ENCODE peak calls at places on chromosomes 3 and 15, in six cellular contexts. One of them, this sample, is unnamed. For H3K9me3, the result is how much of the 10 kb centered on the place peaks cover.

GRCh38 chr15:83626171-83626802 is 27.6 kb upstream of the ADAMTSL3 start:
- DNase-seq in CD8-positive, alpha-beta T cell: no peak
- DNase-seq in lower lobe of right lung: no peak
- DNase-seq in A549: no peak
- DNase-seq in K562: no peak
- DNase-seq in ovary: no peak
- DNase-seq in this sample: no peak

GRCh38 chr3:66751842-66752241 is 246.3 kb upstream of the KBTBD8 start:
- DNase-seq in CD8-positive, alpha-beta T cell: no peak
- DNase-seq in lower lobe of right lung: no peak
- DNase-seq in A549: no peak
- DNase-seq in K562: no peak
- DNase-seq in ovary: no peak
- DNase-seq in this sample: no peak

GRCh38 chr3:129519896-129520440 is 8.5 kb upstream of the RHO start:
- DNase-seq in CD8-positive, alpha-beta T cell: no peak
- DNase-seq in lower lobe of right lung: no peak
- DNase-seq in A549: no peak
- DNase-seq in K562: no peak
- DNase-seq in ovary: no peak
- DNase-seq in this sample: no peak

GRCh38 chr3:30356901-30357753 is 249.3 kb upstream of the TGFBR2 start:
- DNase-seq in CD8-positive, alpha-beta T cell: no peak
- DNase-seq in lower lobe of right lung: no peak
- DNase-seq in A549: peak
- DNase-seq in K562: no peak
- DNase-seq in ovary: no peak
- DNase-seq in this sample: no peak

GRCh38 chr15:38002883-38003477 is 68.5 kb downstream of the TMCO5A start:
- DNase-seq in CD8-positive, alpha-beta T cell: no peak
- DNase-seq in lower lobe of right lung: peak
- DNase-seq in A549: peak
- DNase-seq in K562: no peak
- DNase-seq in ovary: no peak
- DNase-seq in this sample: no peak

GRCh38 chr15:40466426-40467259 is 4.1 kb upstream of the CHST14 start:
- DNase-seq in CD8-positive, alpha-beta T cell: no peak
- DNase-seq in lower lobe of right lung: no peak
- DNase-seq in A549: no peak
- DNase-seq in K562: no peak
- DNase-seq in ovary: no peak
- DNase-seq in this sample: no peak

GRCh38 chr3:125147491-125147820 is 65.1 kb downstream of the SLC12A8 start:
- DNase-seq in CD8-positive, alpha-beta T cell: no peak
- DNase-seq in lower lobe of right lung: no peak
- DNase-seq in A549: no peak
- DNase-seq in K562: no peak
- DNase-seq in ovary: no peak
- DNase-seq in this sample: no peak

GRCh38 chr15:68205949-68206539 is 912 bp upstream of the CALML4 start:
- DNase-seq in CD8-positive, alpha-beta T cell: no peak
- DNase-seq in lower lobe of right lung: peak
- DNase-seq in A549: no peak
- DNase-seq in K562: peak
- DNase-seq in ovary: no peak
- DNase-seq in this sample: no peak

GRCh38 chr3:105354429-105354828 is 12.3 kb upstream of the ALCAM start:
- DNase-seq in CD8-positive, alpha-beta T cell: no peak
- DNase-seq in lower lobe of right lung: no peak
- DNase-seq in A549: no peak
- DNase-seq in K562: no peak
- DNase-seq in ovary: no peak
- DNase-seq in this sample: no peak

GRCh38 chr3:105351821-105352220 is 14.9 kb upstream of the ALCAM start:
- DNase-seq in CD8-positive, alpha-beta T cell: no peak
- DNase-seq in lower lobe of right lung: no peak
- DNase-seq in A549: no peak
- DNase-seq in K562: no peak
- DNase-seq in ovary: no peak
- DNase-seq in this sample: no peak

GRCh38 chr3:105355355-105356063 is 11.2 kb upstream of the ALCAM start:
- DNase-seq in CD8-positive, alpha-beta T cell: no peak
- DNase-seq in lower lobe of right lung: no peak
- DNase-seq in A549: no peak
- DNase-seq in K562: no peak
- DNase-seq in ovary: no peak
- DNase-seq in this sample: no peak

GRCh38 chr3:105352976-105353375 is 13.7 kb upstream of the ALCAM start:
- DNase-seq in CD8-positive, alpha-beta T cell: no peak
- DNase-seq in lower lobe of right lung: no peak
- DNase-seq in A549: no peak
- DNase-seq in K562: no peak
- DNase-seq in ovary: no peak
- DNase-seq in this sample: no peak

DNA sequence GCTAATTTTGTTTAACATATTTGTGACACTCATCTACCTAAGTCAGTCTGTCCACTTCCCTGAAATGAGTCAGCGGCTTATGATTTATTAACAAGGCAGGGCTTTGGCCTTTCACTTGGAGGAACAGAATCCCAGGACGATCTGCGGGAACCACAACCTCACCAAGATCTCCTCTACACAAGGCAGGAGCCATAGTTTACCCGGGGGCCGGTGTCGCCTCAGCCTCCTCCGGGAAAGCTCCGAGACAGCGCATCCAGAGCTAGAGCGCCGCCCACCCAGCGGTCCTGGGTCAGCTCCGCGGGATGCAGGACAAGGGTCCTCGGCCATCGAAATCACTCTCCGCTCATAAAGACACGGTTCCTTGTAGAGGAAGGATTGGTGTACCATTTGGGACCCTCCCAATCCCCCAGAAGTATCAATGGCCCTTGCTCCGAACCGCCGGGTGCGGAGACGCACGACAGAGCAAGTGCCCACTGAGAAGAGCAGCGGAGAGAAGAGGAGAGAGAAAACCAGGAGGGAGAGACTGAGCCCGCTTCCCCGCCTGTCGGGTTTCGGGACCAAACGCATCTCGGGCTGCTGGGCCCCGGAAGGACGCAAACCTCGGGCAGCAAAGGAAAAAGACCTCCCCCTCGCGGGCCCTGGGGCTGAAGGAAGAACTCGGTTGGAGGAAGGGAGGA is 13.1 kb upstream of the ALCAM start:
- DNase-seq in CD8-positive, alpha-beta T cell: no peak
- DNase-seq in lower lobe of right lung: peak
- DNase-seq in A549: peak
- DNase-seq in K562: no peak
- DNase-seq in ovary: peak
- DNase-seq in this sample: no peak
- TF ChIP-seq CTCF in CD8-positive, alpha-beta T cell: no peak
- TF ChIP-seq CTCF in lower lobe of right lung: no peak
- TF ChIP-seq CTCF in A549: no peak
- TF ChIP-seq CTCF in K562: no peak
- TF ChIP-seq CTCF in ovary: no peak
- TF ChIP-seq CTCF in this sample: no peak

GRCh38 chr3:114144909-114145688 is 33.8 kb downstream of the DRD3 start:
- DNase-seq in CD8-positive, alpha-beta T cell: no peak
- DNase-seq in lower lobe of right lung: no peak
- DNase-seq in A549: peak
- DNase-seq in K562: no peak
- DNase-seq in ovary: no peak
- DNase-seq in this sample: no peak
- H3K9me3 ChIP-seq in CD8-positive, alpha-beta T cell: under half
- H3K9me3 ChIP-seq in lower lobe of right lung: under half
- H3K9me3 ChIP-seq in A549: under half
- H3K9me3 ChIP-seq in K562: under half
- H3K9me3 ChIP-seq in ovary: under half
- H3K9me3 ChIP-seq in this sample: under half

DNA sequence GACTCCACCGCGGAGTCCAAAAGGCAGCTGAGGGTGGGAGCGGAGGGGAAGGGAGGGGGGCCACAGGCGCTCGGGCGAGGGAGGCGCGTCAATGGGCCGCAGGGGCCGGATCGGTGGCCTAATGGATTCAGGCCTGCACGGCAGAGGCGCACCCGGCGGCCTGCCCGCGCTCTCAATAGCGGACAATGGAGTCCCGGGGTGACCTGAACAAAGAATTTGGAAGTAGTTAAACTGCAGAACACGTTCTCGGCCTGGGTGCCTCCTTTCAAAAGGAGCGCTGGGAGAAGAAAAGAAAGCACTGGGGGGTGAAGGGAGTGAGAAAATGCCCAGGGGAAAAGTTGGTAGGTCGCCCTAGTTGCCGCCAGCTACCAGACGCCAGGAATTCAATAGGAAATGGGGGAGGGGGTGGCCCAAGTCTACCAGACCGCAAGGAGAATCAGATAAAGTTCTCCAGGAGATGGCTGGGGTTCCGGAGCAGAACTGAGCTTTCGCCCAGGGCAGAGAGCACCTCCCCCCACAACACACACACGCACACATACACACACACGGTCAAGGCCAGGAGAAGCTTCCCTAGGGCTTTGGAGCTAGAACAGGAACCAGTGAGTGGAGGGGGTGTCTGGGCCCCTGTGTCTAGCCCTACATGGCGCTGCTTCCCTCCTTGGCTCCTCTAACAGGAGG is 25.8 kb upstream of the POLG start:
- DNase-seq in CD8-positive, alpha-beta T cell: no peak
- DNase-seq in lower lobe of right lung: no peak
- DNase-seq in A549: no peak
- DNase-seq in K562: no peak
- DNase-seq in ovary: no peak
- DNase-seq in this sample: no peak
- H3K27ac ChIP-seq in CD8-positive, alpha-beta T cell: no peak
- H3K27ac ChIP-seq in lower lobe of right lung: no peak
- H3K27ac ChIP-seq in A549: no peak
- H3K27ac ChIP-seq in K562: no peak
- H3K27ac ChIP-seq in ovary: no peak
- H3K27ac ChIP-seq in this sample: no peak

DNA sequence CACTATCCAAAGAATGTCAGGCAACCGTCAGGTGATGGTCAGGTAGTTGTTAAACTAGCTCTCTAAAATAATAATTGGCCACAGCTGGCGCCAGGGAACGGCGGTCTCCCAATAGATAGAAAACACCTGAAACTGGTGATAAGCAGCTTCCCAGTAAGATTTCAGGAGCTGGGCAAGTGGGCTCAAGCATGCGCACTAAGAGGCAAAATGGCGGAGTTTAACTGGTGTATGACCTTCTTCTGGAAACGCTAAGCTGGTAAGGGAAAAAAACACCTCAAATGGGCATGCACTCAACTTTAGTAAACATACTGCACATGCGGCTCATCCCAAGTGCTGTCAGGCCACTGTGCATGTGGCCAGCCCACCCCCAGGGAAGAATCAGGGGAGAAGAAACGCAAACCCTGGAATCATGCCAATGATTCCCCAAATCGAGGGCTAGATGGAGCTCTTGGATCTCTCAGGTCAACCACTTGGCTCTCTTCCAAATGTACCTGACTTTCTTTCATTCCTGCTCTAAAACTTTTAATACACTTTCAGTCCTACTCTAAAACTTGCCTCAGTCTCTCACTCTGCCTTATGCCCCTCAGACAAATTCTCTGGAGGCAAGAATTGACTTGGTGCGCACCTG is 195.0 kb downstream of the ZNF621 start:
- DNase-seq in CD8-positive, alpha-beta T cell: no peak
- DNase-seq in lower lobe of right lung: no peak
- DNase-seq in A549: peak
- DNase-seq in K562: peak
- DNase-seq in ovary: no peak
- DNase-seq in this sample: no peak
- TF ChIP-seq CTCF in CD8-positive, alpha-beta T cell: no peak
- TF ChIP-seq CTCF in lower lobe of right lung: peak
- TF ChIP-seq CTCF in A549: peak
- TF ChIP-seq CTCF in K562: peak
- TF ChIP-seq CTCF in ovary: no peak
- TF ChIP-seq CTCF in this sample: no peak

GRCh38 chr15:79919090-79919748 is 22.4 kb upstream of the MTHFS start:
- DNase-seq in CD8-positive, alpha-beta T cell: no peak
- DNase-seq in lower lobe of right lung: no peak
- DNase-seq in A549: no peak
- DNase-seq in K562: no peak
- DNase-seq in ovary: no peak
- DNase-seq in this sample: no peak
- H3K9me3 ChIP-seq in CD8-positive, alpha-beta T cell: under half
- H3K9me3 ChIP-seq in lower lobe of right lung: half or more
- H3K9me3 ChIP-seq in A549: half or more
- H3K9me3 ChIP-seq in K562: under half
- H3K9me3 ChIP-seq in ovary: under half
- H3K9me3 ChIP-seq in this sample: half or more

DNA sequence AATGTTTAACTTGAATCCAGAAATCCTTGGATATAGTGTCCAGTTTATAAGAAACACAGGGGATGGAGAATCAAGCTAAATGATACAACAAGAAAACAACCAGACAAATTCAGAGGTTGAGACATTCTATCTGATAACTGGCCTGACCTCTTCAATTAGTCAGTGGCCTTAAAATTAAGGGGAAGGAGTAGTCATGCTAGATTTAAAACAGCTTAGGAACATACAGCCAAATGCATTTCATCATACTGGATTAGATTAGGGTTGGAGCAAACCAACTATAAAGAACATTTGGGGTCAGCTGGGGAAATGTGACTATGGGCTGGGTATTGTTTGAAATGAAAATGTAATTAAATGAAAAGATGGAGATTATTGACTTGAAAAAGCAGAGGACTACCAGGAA is 53.3 kb downstream of the PPARG start:
- DNase-seq in CD8-positive, alpha-beta T cell: no peak
- DNase-seq in lower lobe of right lung: no peak
- DNase-seq in A549: no peak
- DNase-seq in K562: no peak
- DNase-seq in ovary: no peak
- DNase-seq in this sample: no peak
- H3K27ac ChIP-seq in CD8-positive, alpha-beta T cell: no peak
- H3K27ac ChIP-seq in lower lobe of right lung: no peak
- H3K27ac ChIP-seq in A549: peak
- H3K27ac ChIP-seq in K562: no peak
- H3K27ac ChIP-seq in ovary: no peak
- H3K27ac ChIP-seq in this sample: no peak

DNA sequence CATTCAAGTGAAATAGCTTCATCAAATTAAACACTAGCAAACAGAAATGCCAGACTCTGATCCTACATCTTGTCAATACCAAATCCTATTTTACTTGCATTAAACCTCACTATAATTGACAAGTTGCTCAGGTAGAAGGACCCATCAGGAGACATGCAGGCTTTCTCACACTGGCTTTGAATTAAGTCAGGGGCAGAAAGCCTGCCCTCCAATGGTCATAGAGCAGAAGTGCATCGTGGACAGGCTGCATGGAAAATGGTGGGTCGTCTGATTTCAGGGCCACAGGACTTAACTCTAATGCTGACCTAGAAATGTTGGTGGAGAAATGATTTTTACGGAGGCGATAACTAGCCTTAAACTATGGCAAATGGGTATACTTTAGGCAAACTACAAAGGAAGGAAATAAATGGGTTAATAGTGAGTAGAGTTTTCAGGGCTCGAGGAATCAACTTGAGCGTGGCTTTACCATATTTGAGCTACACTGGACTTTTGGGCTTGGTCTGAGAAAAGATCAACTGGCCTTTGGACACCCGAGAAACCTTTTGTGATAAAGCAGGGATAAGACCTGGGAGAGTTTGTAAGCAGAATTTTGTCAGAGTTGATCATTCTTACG is 283.9 kb downstream of the GRM7 start:
- DNase-seq in CD8-positive, alpha-beta T cell: no peak
- DNase-seq in lower lobe of right lung: no peak
- DNase-seq in A549: peak
- DNase-seq in K562: peak
- DNase-seq in ovary: no peak
- DNase-seq in this sample: no peak
- TF ChIP-seq CTCF in CD8-positive, alpha-beta T cell: no peak
- TF ChIP-seq CTCF in lower lobe of right lung: peak
- TF ChIP-seq CTCF in A549: peak
- TF ChIP-seq CTCF in K562: peak
- TF ChIP-seq CTCF in ovary: no peak
- TF ChIP-seq CTCF in this sample: no peak

This sample was measured in CD4-positive, alpha-beta T cell.